ENCODE peak calls at places on chromosomes 4 and X, in four cellular contexts. S is Peyer's patch, Q is cardiac muscle cell, J is stomach. L is an unnamed sample.

GRCh38 chr4:119559044-119559647 is 69.5 kb downstream of the PDE5A start:
- DNase-seq in S (no peak), Q (peak; percentile 36), J (no peak), L (no peak)

GRCh38 chr4:140675599-140676231 is 80.5 kb downstream of the TBC1D9 start:
- DNase-seq in S (no peak), J (no peak), Q (no peak), L (no peak)

GRCh38 chr4:3452376-3452775 is 10.6 kb downstream of the HGFAC start:
- DNase-seq in Q (peak; percentile 44), J (no peak), S (no peak), L (peak; percentile 12)

GRCh38 chr4:91092398-91092955 is 965.3 kb downstream of the CCSER1 start:
- DNase-seq in Q (no peak), J (no peak), S (no peak), L (no peak)

GRCh38 chr4:176902710-176903323 is 110.1 kb upstream of the VEGFC start:
- DNase-seq in S (no peak), Q (no peak), J (no peak), L (no peak)

GRCh38 chrX:132732236-132732635 is 226.2 kb downstream of the HS6ST2 start:
- DNase-seq in S (no peak), Q (no peak), J (no peak), L (no peak)

GRCh38 chrX:20521245-20521644 is 254.5 kb upstream of the RPS6KA3 start:
- DNase-seq in J (no peak), S (no peak), Q (no peak), L (no peak)

GRCh38 chr4:3412257-3413020 is 29.3 kb upstream of the HGFAC start:
- DNase-seq in J (no peak), Q (no peak), S (peak; percentile 34), L (no peak)

GRCh38 chr4:166991162-166991561 is 243.1 kb downstream of the SPOCK3 start:
- DNase-seq in Q (no peak), S (no peak), J (no peak), L (no peak)

GRCh38 chr4:169270156-169270809 is 473 bp downstream of the SH3RF1 start:
- DNase-seq in J (peak; percentile 71), S (peak; percentile 67), Q (peak; percentile 65), L (peak; percentile 81)
- TF ChIP-seq CTCF in J (no peak), S (peak; percentile 52), Q (no peak), L (peak; percentile 32)

GRCh38 chrX:110563276-110563675 is 204.6 kb downstream of the RTL9 start:
- DNase-seq in J (no peak), Q (no peak), S (no peak), L (no peak)

GRCh38 chrX:110558406-110558805 is 199.8 kb downstream of the RTL9 start:
- DNase-seq in Q (no peak), J (no peak), S (no peak), L (no peak)

GRCh38 chrX:110557864-110558263 is 199.2 kb downstream of the RTL9 start:
- DNase-seq in J (no peak), Q (no peak), S (no peak), L (no peak)

DNA sequence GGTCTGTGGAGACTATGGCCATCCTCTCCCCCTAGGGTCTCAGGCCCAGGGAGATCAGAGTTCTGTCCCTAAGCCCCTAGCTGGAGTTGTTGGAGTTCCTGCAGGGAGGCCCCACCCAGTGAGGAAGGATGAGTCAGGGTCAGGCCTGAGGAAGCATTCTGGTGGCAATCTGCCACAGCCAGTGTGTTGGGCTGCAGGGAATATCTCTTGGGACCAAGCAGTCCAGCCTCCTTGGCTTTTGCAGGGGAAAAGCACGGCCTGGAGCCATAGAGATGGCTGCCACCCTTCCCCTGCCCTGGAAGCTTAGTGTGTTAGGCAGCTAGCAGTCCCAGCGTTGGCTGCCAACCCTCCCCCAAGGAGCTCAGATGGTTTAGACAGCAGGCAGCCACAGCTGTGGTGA is 202.4 kb downstream of the RTL9 start:
- DNase-seq in J (no peak), S (no peak), Q (no peak), L (peak; percentile 46)
- H3K9me3 ChIP-seq in J (peaks cover 41% of the 10 kb centered on the region), S (no peaks in the 10 kb centered on the region), Q (no peaks in the 10 kb centered on the region), L (peaks cover 9% of the 10 kb centered on the region)

GRCh38 chr4:189090174-189090814 is 850.4 kb upstream of the FRG1 start:
- DNase-seq in S (no peak), J (no peak), Q (peak; percentile 38), L (no peak)
- TF ChIP-seq CTCF in S (no peak), J (peak; percentile 19), Q (no peak), L (peak; percentile 5)

GRCh38 chrX:47422444-47422843 is 52.1 kb downstream of the ZNF157 start:
- DNase-seq in S (no peak), Q (no peak), J (no peak), L (no peak)

GRCh38 chrX:47420264-47420663 is 49.9 kb downstream of the ZNF157 start:
- DNase-seq in S (no peak), J (no peak), Q (no peak), L (no peak)

DNA sequence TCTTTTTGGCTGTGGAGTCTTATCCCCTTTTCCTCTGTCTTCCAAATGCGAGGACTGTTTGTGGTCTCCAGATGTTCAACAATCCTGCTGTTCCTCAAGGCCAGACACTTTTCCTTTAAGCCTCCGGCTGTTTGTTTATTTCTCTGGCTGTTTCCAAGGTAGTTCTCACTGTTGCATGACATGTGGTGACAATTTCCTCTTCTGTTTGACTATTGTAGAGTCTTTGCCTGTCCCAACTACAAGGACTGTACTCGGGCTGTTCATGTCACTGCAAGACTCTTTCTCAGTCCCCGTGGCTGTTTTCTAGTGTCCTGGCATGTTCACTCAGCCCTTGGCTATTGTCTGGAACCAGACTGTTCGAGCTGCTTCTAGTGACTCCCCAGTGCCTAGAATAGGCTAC is 50.6 kb downstream of the ZNF157 start:
- DNase-seq in Q (no peak), S (no peak), J (no peak), L (no peak)
- H3K9me3 ChIP-seq in Q (no peaks in the 10 kb centered on the region), S (no peaks in the 10 kb centered on the region), J (peaks cover 37% of the 10 kb centered on the region), L (peaks cover 6% of the 10 kb centered on the region)